ENCODE peak calls at places on chromosomes 2 and 18, in four cellular contexts. U is K562, Z is GM12878, M is H1. F is an unnamed sample.
A peak's percentile ranks its signal among the peaks of the same experiment; 100 is the strongest.

GRCh38 chr18:27143580-27144287 is 41.4 kb downstream of the CHST9 start:
- DNase-seq in U (no peak), Z (no peak), M (no peak), F (no peak)

GRCh38 chr2:140122001-140122400 is 1341.8 kb upstream of the NXPH2 start:
- DNase-seq in U (no peak), Z (no peak), M (no peak), F (no peak)

GRCh38 chr2:198966269-198966668 is 491.5 kb downstream of the SATB2 start:
- DNase-seq in U (no peak), Z (no peak), M (no peak), F (no peak)

GRCh38 chr2:223501604-223502003 is 100.6 kb downstream of the SCG2 start:
- DNase-seq in U (no peak), Z (no peak), M (no peak), F (no peak)

GRCh38 chr2:29950432-29950943 is 29.1 kb upstream of the ALK start:
- DNase-seq in U (no peak), Z (no peak), M (no peak), F (no peak)

GRCh38 chr18:36856815-36857214 is 27.9 kb downstream of the KIAA1328 start:
- DNase-seq in U (no peak), Z (no peak), M (no peak), F (no peak)

GRCh38 chr18:7071600-7071999 is 46.0 kb downstream of the LAMA1 start:
- DNase-seq in U (no peak), Z (no peak), M (no peak), F (no peak)

GRCh38 chr18:75497576-75497975 is 70.1 kb upstream of the SMIM21 start:
- DNase-seq in U (no peak), Z (no peak), M (no peak), F (no peak)

GRCh38 chr18:45608400-45608799 is 6.9 kb upstream of the SLC14A2 start:
- DNase-seq in U (no peak), Z (no peak), M (no peak), F (no peak)

GRCh38 chr2:202494300-202494699 is 118.2 kb downstream of the BMPR2 start:
- DNase-seq in U (no peak), Z (no peak), M (no peak), F (no peak)

GRCh38 chr2:137957033-137957432 is 7.2 kb upstream of the HNMT start:
- DNase-seq in U (no peak), Z (no peak), M (no peak), F (no peak)
- TF ChIP-seq EGR1 in U (no peak), Z (no peak), M (no peak), F (no peak)

DNA sequence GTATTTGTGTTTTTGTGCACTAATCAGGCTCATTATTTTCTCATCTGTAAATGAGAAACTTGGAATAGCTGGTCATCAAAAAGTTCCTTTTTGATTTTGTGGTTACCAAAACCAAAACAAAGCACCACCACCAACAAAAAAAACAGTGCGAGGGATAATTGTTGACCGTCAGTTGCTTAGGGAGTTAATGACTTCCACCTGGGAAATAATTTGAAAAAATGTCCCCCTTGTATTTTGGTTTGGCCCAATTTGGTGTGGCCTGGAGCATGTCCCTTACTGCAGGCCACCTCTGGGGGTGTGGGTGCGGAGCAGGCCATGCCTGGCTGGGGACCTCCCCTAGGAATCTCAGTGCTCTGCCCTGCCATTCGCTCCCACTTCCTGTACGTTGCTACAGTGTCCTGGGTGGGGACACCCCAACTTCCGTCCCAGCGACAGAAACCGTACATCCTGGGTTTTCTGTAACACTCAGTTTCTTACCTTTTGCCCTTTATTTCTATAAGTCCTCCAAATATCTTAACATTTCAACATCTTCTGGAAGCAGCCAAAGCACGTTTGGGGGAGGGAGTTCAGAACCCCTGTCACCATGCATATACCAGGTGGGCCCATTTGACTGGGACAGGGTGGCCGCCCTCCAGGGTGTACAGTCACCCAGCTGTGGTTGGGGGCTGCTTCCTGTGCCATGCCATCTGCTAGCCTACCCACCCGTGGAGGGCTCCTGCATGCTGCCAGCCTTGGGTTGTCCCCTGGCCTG is 31.3 kb downstream of the NCK2 start:
- DNase-seq in U (no peak), Z (no peak), M (no peak), F (no peak)
- TF ChIP-seq JUND in U (no peak), Z (no peak), M (no peak), F (no peak)

DNA sequence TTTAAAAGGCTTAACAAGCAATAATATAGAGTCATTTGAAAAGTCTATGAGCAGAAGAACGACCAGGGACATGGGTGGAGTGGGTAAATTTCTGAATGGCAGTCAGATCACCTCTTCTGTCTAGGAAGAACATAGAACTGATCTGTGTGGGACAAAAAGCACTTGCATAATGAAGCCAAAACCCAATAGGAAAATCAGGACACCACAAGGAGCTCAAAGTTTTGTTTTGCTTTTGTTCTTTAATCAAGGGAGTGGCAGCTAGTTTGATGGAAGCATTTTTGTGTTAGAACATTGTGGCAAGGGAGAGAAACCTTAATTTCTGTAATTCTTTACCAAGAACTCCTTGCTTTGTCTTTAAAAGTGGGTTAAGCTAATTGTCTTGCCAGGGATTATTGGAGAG is 240.2 kb upstream of the TANK start:
- DNase-seq in U (no peak), Z (no peak), M (no peak), F (no peak)
- H2AFZ ChIP-seq in U (no peak overlapping the region), Z (no peak overlapping the region), M (peak overlapping the region; percentile 18), F (no peak overlapping the region)

DNA sequence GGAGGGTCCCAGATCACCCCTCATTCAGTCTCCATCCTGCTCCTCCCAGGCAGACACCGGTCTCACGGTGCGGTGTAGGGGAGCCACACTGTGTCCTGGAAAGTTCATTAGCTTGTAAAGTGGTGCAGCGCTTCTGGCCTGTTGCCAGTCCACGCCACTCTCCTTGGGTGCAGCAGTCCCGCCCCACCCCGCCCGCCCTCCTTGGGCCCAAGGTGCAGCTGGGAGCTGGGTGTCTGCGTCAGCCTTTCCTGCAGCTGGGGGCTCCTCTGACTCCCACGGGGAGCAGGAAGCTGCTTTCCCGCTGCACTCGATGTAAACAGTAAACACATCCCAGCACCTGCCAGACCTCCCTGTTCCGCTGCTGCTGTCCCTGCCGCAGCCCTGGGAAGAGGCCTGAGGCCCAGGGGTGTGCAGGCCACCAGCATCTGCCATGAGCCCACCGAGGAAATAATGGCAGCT is 53.8 kb upstream of the ASB18 start:
- DNase-seq in U (no peak), Z (no peak), M (no peak), F (no peak)
- TF ChIP-seq EGR1 in U (no peak), Z (no peak), M (no peak), F (no peak)

GRCh38 chr2:126858991-126859390 is 39.7 kb upstream of the TEX51 start:
- DNase-seq in U (no peak), Z (no peak), M (no peak), F (no peak)
- TF ChIP-seq JUND in U (no peak), Z (no peak), M (no peak), F (no peak)

DNA sequence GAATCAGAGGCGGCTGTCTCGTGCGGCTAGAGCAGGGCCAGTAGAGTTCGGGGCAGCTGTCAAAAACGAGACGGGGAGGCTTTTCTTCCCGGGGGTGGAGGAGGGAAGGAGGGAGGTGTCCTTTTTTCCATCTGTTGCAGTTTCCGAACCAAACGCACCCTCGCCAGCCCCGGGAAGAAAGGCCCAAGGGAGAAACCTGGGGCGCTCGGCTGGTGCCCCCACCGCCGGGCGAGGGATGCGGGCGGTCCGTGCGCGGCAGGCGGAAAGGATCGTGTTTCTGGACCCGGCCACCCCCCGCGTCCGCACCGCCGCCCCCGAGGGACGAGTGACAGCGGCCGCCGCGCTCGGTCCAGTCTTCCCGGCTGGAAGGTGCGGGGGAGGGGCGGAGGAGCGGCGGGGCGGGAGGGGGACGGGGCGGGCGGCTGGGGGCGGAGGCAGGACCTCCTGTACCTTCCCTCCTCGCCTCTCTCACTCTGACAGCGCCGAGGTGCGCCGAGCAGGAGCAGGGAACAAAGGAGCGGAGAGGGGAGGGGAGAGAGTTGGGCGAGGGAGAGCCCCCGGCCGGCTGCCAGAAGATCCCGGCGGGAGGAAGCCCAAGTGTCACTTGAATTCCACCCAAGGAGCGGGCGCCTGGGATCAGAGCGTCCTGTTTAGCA is at the start of gene TGIF1:
- DNase-seq in U (peak; percentile 85), Z (no peak), M (peak; percentile 82), F (peak; percentile 70)
- H2AFZ ChIP-seq in U (peak within 1 kb of the TSS; percentile 61), Z (peak within 1 kb of the TSS; percentile 88), M (no peak within 1 kb of the TSS), F (no peak within 1 kb of the TSS)

DNA sequence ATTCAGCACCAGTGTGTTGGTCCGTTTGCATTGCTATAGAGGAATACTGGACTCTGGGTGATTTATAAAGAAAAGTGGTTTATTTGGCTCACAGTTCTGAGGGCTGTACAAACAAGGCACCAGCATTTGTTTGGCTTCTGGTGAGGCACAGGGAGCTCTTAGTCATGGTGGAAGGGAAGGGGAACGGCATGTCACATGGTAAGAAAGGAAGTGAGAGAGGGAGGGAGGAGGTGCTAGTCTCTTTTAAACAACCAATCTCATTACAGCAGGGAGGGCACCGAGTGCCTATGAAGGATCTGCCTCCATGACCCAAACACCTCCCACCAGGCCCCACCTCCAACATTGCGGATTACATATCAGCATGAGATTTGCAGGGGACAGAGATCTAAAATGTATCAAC is 143.9 kb upstream of the DLX2 start:
- DNase-seq in U (no peak), Z (no peak), M (no peak), F (peak; percentile 63)
- TF ChIP-seq EGR1 in U (no peak), Z (no peak), M (no peak), F (no peak)

GRCh38 chr2:73202156-73203054 is at the start of gene NOTO:
- DNase-seq in U (no peak), Z (no peak), M (peak; percentile 81), F (no peak)
- TF ChIP-seq JUND in U (no peak), Z (no peak), M (no peak), F (no peak)